ENCODE peak calls at places on chromosome 6, in nine cellular contexts. K is body of pancreas, I is C1 segment of cervical spinal cord, Y is ELR, X is activated T-cell treated with anti-CD3 and anti-CD28 coated beads for 48 hours, O is NCI-H460, F is Karpas-422, H is ELF-1, P is H4. T is an unnamed sample.
A peak's percentile ranks its signal among the peaks of the same experiment; 100 is the strongest.

GRCh38 chr6:159106627-159107241 is 61.9 kb upstream of the TAGAP start:
- DNase-seq in X (peak; percentile 84), K (peak; percentile 85), F (peak; percentile 98), Y (peak; percentile 58), I (peak; percentile 57), H (peak; percentile 54), O (peak; percentile 9), P (no peak), T (peak; percentile 40)

GRCh38 chr6:135851442-135852271 is at the start of gene PDE7B:
- DNase-seq in H (peak; percentile 79), Y (peak; percentile 96), F (no peak), I (peak; percentile 60), P (peak; percentile 92), K (peak; percentile 77), O (peak; percentile 92), X (peak; percentile 27), T (peak; percentile 99)

GRCh38 chr6:114389111-114389510 is 46.3 kb upstream of the HS3ST5 start:
- DNase-seq in H (no peak), Y (no peak), F (no peak), K (no peak), O (no peak), X (no peak), I (no peak), P (no peak), T (no peak)

GRCh38 chr6:17470953-17471335 is 77.5 kb downstream of the CAP2 start:
- DNase-seq in Y (no peak), H (no peak), X (no peak), O (no peak), F (no peak), K (no peak), I (no peak), P (no peak), T (peak; percentile 60)

GRCh38 chr6:156781882-156782631 is 4.9 kb downstream of the ARID1B start:
- DNase-seq in H (no peak), Y (peak; percentile 43), X (no peak), O (no peak), I (no peak), F (peak; percentile 65), P (no peak), K (no peak), T (peak; percentile 44)

GRCh38 chr6:33840064-33840926 is 36.5 kb upstream of the MLN start:
- DNase-seq in F (no peak), I (no peak), K (no peak), Y (peak; percentile 100), H (peak; percentile 89), P (peak; percentile 97), X (peak; percentile 14), O (peak; percentile 84), T (peak; percentile 99)

GRCh38 chr6:169070506-169071176 is 183.0 kb downstream of the THBS2 start:
- DNase-seq in H (peak; percentile 23), P (peak; percentile 89), K (peak; percentile 33), Y (peak; percentile 99), I (peak; percentile 47), O (peak; percentile 65), F (no peak), X (no peak), T (peak; percentile 100)

GRCh38 chr6:107991939-107992560 is 34.0 kb upstream of the SEC63 start:
- DNase-seq in P (no peak), X (no peak), O (no peak), H (peak; percentile 68), F (no peak), K (no peak), I (no peak), Y (no peak), T (no peak)

GRCh38 chr6:158232445-158233213 is 64.5 kb downstream of the GTF2H5 start:
- DNase-seq in O (no peak), F (peak; percentile 81), K (peak; percentile 72), Y (peak; percentile 75), X (peak; percentile 25), H (peak; percentile 79), I (peak; percentile 64), P (peak; percentile 17), T (peak; percentile 71)

GRCh38 chr6:50952092-50952932 is 133.6 kb downstream of the TFAP2B start:
- DNase-seq in I (no peak), Y (peak; percentile 2), F (no peak), H (peak; percentile 23), P (peak; percentile 51), O (no peak), K (no peak), X (no peak), T (no peak)

GRCh38 chr6:148969679-148970078 is 222.8 kb downstream of the UST start:
- DNase-seq in K (no peak), P (peak; percentile 5), X (no peak), O (no peak), H (peak; percentile 54), I (no peak), F (no peak), Y (no peak), T (no peak)